ENCODE peak calls at places on chromosome 4, in seven cellular contexts. S is suprapubic skin, W is GM23338, D is HFFc6, E is DND-41, F is body of pancreas, Y is foreskin fibroblast. Q is an unnamed sample.

GRCh38 chr4:73707269-73707875 is 33.0 kb upstream of the CXCL8 start:
- DNase-seq in S (no peak), W (no peak), D (no peak), E (peak; percentile 9), F (no peak), Y (no peak), Q (no peak)

GRCh38 chr4:7054106-7054880 is 11.1 kb downstream of the TADA2B start:
- DNase-seq in S (peak; percentile 70), W (no peak), D (no peak), E (no peak), F (no peak), Y (no peak), Q (no peak)

GRCh38 chr4:189845145-189845846 is 95.4 kb upstream of the FRG1 start:
- DNase-seq in S (no peak), W (no peak), D (peak; percentile 63), E (no peak), F (no peak), Y (peak; percentile 22), Q (no peak)

GRCh38 chr4:175109933-175110332 is 191.8 kb downstream of the ADAM29 start:
- DNase-seq in S (no peak), W (peak; percentile 45), D (no peak), E (no peak), F (no peak), Y (no peak), Q (no peak)

GRCh38 chr4:110735691-110736090 is 112.8 kb upstream of the PITX2 start:
- DNase-seq in S (no peak), W (no peak), D (no peak), E (no peak), F (no peak), Y (peak; percentile 10), Q (peak; percentile 5)

GRCh38 chr4:110196871-110197420 is 1.5 kb downstream of the ELOVL6 start:
- DNase-seq in S (peak; percentile 84), W (peak; percentile 79), D (peak; percentile 12), E (peak; percentile 72), F (peak; percentile 63), Y (peak; percentile 73), Q (no peak)

GRCh38 chr4:82898322-82899243 is 2.0 kb upstream of the THAP9 start:
- DNase-seq in S (no peak), W (no peak), D (peak; percentile 88), E (no peak), F (peak; percentile 50), Y (peak; percentile 81), Q (no peak)

GRCh38 chr4:108852691-108853090 is 89.8 kb upstream of the ETNPPL start:
- DNase-seq in S (no peak), W (no peak), D (no peak), E (peak; percentile 27), F (no peak), Y (no peak), Q (no peak)

GRCh38 chr4:6109842-6110560 is 90.3 kb downstream of the JAKMIP1 start:
- DNase-seq in S (peak; percentile 71), W (peak; percentile 92), D (no peak), E (no peak), F (peak; percentile 49), Y (no peak), Q (peak; percentile 46)

GRCh38 chr4:123588631-123589223 is 192.1 kb downstream of the SPRY1 start:
- DNase-seq in S (no peak), W (no peak), D (peak; percentile 9), E (no peak), F (no peak), Y (peak; percentile 14), Q (peak; percentile 47)

GRCh38 chr4:16027626-16028025 is 56.2 kb downstream of the PROM1 start:
- DNase-seq in S (no peak), W (no peak), D (no peak), E (no peak), F (no peak), Y (no peak), Q (no peak)

GRCh38 chr4:19278665-19279064 is 973.0 kb upstream of the SLIT2 start:
- DNase-seq in S (no peak), W (no peak), D (no peak), E (no peak), F (no peak), Y (no peak), Q (no peak)

GRCh38 chr4:125244848-125245450 is 69.8 kb upstream of the FAT4 start:
- DNase-seq in S (no peak), W (peak; percentile 22), D (peak; percentile 10), E (no peak), F (no peak), Y (peak; percentile 51), Q (no peak)

GRCh38 chr4:142044271-142044670 is 407.9 kb downstream of the IL15 start:
- DNase-seq in S (no peak), W (peak; percentile 36), D (peak; percentile 8), E (no peak), F (no peak), Y (peak; percentile 77), Q (no peak)

GRCh38 chr4:93788712-93789111 is 39.8 kb upstream of the ATOH1 start:
- DNase-seq in S (no peak), W (peak; percentile 65), D (peak; percentile 13), E (no peak), F (no peak), Y (peak; percentile 19), Q (no peak)

GRCh38 chr4:66330125-66330524 is 659.8 kb upstream of the EPHA5 start:
- DNase-seq in S (no peak), W (no peak), D (no peak), E (no peak), F (no peak), Y (no peak), Q (no peak)

GRCh38 chr4:167955006-167955405 is 137.3 kb upstream of the ANXA10 start:
- DNase-seq in S (no peak), W (no peak), D (no peak), E (no peak), F (no peak), Y (peak; percentile 15), Q (no peak)

DNA sequence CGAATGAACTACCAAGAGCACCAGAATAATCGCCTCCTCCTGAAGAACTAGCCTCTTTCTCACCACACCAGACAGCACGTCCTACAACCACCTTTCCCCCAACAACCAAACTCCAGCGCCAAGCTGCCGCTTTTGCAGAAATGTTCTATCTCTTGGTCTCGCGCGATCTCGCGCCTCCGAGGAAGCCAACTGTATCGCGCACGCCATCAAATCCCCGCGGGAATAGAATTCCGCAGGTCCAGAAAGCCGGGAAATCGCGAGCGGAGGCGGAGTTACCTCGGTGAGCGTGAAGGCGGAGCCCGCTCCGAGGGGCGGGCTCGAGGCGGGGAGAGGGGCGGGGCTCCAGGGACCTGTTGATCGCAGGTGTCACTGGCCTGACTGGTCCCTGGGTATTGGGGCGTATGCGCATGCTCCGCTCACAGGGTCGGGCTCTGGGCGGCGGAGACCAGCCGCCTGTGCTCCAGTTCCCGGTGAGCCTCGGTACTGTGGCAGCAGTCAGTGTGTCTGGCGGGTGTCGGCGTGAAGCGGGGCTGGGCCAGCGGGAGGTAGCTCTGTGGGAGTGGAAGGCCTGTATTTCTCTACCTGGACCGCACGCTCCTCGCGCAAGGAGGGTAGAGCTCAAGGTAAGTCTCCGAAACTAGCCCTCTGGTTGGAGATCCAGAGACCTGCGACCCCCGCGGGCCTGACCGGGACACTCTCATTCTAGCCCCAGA is at the start of gene USP53:
- DNase-seq in S (peak; percentile 98), W (peak; percentile 98), D (peak; percentile 98), E (no peak), F (peak; percentile 100), Y (peak; percentile 100), Q (peak; percentile 96)
- TF ChIP-seq CTCF in S (no peak), W (no peak), D (no peak), E (no peak), F (peak; percentile 10), Y (no peak), Q (no peak)

GRCh38 chr4:69124941-69125340 is 28.7 kb downstream of the UGT2B7 start:
- DNase-seq in S (no peak), W (no peak), D (no peak), E (no peak), F (no peak), Y (no peak), Q (no peak)
- TF ChIP-seq CTCF in S (no peak), W (no peak), D (no peak), E (no peak), F (no peak), Y (no peak), Q (no peak)

GRCh38 chr4:85658766-85659439 is 184.0 kb downstream of the ARHGAP24 start:
- DNase-seq in S (no peak), W (peak; percentile 23), D (no peak), E (no peak), F (no peak), Y (no peak), Q (no peak)
- TF ChIP-seq CTCF in S (no peak), W (peak; percentile 54), D (no peak), E (no peak), F (peak; percentile 2), Y (no peak), Q (no peak)

GRCh38 chr4:98786866-98787265 is 128.5 kb upstream of the TSPAN5 start:
- DNase-seq in S (no peak), W (no peak), D (peak; percentile 16), E (no peak), F (no peak), Y (peak; percentile 32), Q (no peak)
- TF ChIP-seq CTCF in S (no peak), W (peak; percentile 43), D (peak; percentile 47), E (no peak), F (no peak), Y (peak; percentile 28), Q (no peak)

DNA sequence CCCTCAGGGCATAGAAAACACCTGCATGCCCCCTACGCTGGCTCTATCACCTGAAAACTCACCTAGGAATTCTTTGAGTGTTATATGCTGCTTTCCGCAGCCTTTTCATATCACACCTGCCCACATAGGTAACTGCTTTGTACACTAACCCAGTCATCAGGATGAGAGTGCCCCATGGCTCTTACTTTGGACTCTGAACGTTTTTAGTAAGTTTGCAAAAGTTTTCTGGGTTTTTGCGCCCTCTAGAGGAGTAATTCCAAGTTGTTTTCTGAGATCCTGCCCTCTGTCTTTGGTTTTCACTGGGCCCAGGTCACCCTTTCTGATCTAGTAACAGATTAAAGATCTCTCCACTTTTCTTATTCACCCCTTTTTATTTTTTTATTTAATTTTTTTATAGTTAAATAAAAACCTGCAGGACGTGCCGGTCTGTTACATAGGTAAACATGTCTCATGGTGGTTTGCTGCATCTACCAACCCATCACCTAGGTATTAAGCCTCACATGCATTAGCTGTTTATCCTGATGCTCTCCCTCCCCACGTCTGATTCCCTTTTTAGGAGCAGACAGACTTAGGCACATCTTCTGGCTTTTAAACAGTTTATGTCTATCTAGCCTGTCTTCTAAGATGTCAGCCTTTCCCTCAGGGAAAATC is 139.2 kb downstream of the NWD2 start:
- DNase-seq in S (no peak), W (peak; percentile 84), D (peak; percentile 22), E (peak; percentile 9), F (peak; percentile 22), Y (no peak), Q (peak; percentile 52)
- TF ChIP-seq CTCF in S (no peak), W (peak; percentile 72), D (peak; percentile 82), E (peak; percentile 65), F (peak; percentile 68), Y (peak; percentile 56), Q (peak; percentile 43)

GRCh38 chr4:173991814-173992213 is 291.7 kb downstream of the FBXO8 start:
- DNase-seq in S (no peak), W (no peak), D (no peak), E (no peak), F (no peak), Y (no peak), Q (no peak)

GRCh38 chr4:173990879-173991231 is 292.6 kb downstream of the FBXO8 start:
- DNase-seq in S (no peak), W (peak; percentile 38), D (no peak), E (no peak), F (peak; percentile 19), Y (no peak), Q (no peak)

GRCh38 chr4:173991321-173991720 is 292.1 kb downstream of the FBXO8 start:
- DNase-seq in S (no peak), W (no peak), D (no peak), E (no peak), F (no peak), Y (no peak), Q (no peak)

GRCh38 chr4:173990126-173990878 is 293.2 kb downstream of the FBXO8 start:
- DNase-seq in S (no peak), W (peak; percentile 77), D (peak; percentile 16), E (no peak), F (no peak), Y (peak; percentile 70), Q (peak; percentile 4)
- TF ChIP-seq CTCF in S (peak; percentile 10), W (peak; percentile 73), D (peak; percentile 69), E (peak; percentile 46), F (peak; percentile 42), Y (peak; percentile 65), Q (no peak)

Q was measured in Calu3.